ENCODE peak calls at places on chromosomes 2 and 18, in nine cellular contexts. R, Z, D, G, L, N, C, J and A are unnamed samples.

GRCh38 chr2:189217546-189217945 is 38.0 kb upstream of the COL5A2 start:
- DNase-seq in C (no peak), D (peak), G (no peak), L (no peak), N (no peak), R (no peak), J (no peak), Z (peak), A (no peak)

GRCh38 chr2:189798312-189799029 is 14.2 kb downstream of the PMS1 start:
- DNase-seq in D (no peak), L (peak), G (no peak), Z (no peak), N (peak), R (no peak), C (no peak), J (no peak), A (peak)

GRCh38 chr2:7725132-7725849 is 808.1 kb downstream of the RNF144A start:
- DNase-seq in D (peak), Z (no peak), N (no peak), L (no peak), J (no peak), C (no peak), R (no peak), G (no peak), A (peak)

GRCh38 chr2:200603972-200604371 is 18.2 kb downstream of the AOX1 start:
- DNase-seq in J (no peak), L (peak), C (no peak), G (no peak), N (no peak), R (no peak), D (no peak), Z (no peak), A (peak)

GRCh38 chr18:57542126-57542525 is 44.4 kb downstream of the FECH start:
- DNase-seq in G (no peak), C (no peak), N (no peak), Z (no peak), L (peak), R (no peak), J (no peak), D (no peak), A (no peak)

GRCh38 chr2:38572167-38572566 is 30.6 kb downstream of the HNRNPLL start:
- DNase-seq in Z (no peak), L (no peak), N (peak), G (no peak), J (no peak), R (no peak), D (no peak), C (no peak), A (peak)

GRCh38 chr18:35456181-35456850 is 41.4 kb downstream of the INO80C start:
- DNase-seq in J (no peak), Z (no peak), L (peak), N (no peak), G (peak), C (no peak), D (no peak), R (no peak), A (peak)

GRCh38 chr2:134667541-134667940 is 51.3 kb downstream of the TMEM163 start:
- DNase-seq in J (no peak), G (no peak), C (no peak), R (no peak), N (no peak), L (no peak), Z (no peak), D (no peak), A (no peak)

GRCh38 chr2:178229927-178230326 is 35.6 kb downstream of the OSBPL6 start:
- DNase-seq in N (no peak), L (peak), D (no peak), J (no peak), G (no peak), C (no peak), Z (no peak), R (no peak), A (peak)

GRCh38 chr2:227504700-227505099 is 32.7 kb downstream of the AGFG1 start:
- DNase-seq in R (no peak), Z (no peak), G (no peak), N (no peak), J (no peak), C (no peak), D (no peak), L (no peak), A (no peak)

GRCh38 chr2:105062158-105062557 is 24.3 kb downstream of the MRPS9 start:
- DNase-seq in Z (no peak), C (no peak), J (no peak), N (no peak), L (no peak), R (no peak), D (no peak), G (no peak), A (no peak)

GRCh38 chr2:184727813-184728212 is 129.5 kb downstream of the ZNF804A start:
- DNase-seq in G (no peak), C (no peak), L (no peak), Z (no peak), D (no peak), R (no peak), N (no peak), J (no peak), A (no peak)

GRCh38 chr2:11517906-11518305 is 15.9 kb upstream of the GREB1 start:
- DNase-seq in N (no peak), D (no peak), R (no peak), Z (no peak), L (no peak), J (no peak), C (no peak), G (no peak), A (no peak)

GRCh38 chr2:112065486-112065885 is 10.4 kb downstream of the TMEM87B start:
- DNase-seq in D (no peak), L (no peak), J (no peak), N (no peak), Z (no peak), C (no peak), G (no peak), R (no peak), A (no peak)

GRCh38 chr2:187297806-187298205 is 150.2 kb downstream of the CALCRL start:
- DNase-seq in R (no peak), L (no peak), D (no peak), Z (no peak), G (no peak), N (no peak), C (no peak), J (no peak), A (no peak)

GRCh38 chr2:241081643-241082337 is 20.3 kb downstream of the MTERF4 start:
- DNase-seq in Z (no peak), D (no peak), G (no peak), C (no peak), R (no peak), J (no peak), N (no peak), L (no peak), A (no peak)

GRCh38 chr18:62702259-62702658 is 13.1 kb upstream of the PHLPP1 start:
- DNase-seq in N (no peak), L (no peak), G (no peak), R (no peak), Z (no peak), C (no peak), D (no peak), J (no peak), A (no peak)

GRCh38 chr18:50805732-50806131 is 14.1 kb downstream of the MRO start:
- DNase-seq in N (no peak), J (no peak), D (no peak), R (no peak), G (no peak), C (no peak), L (peak), Z (no peak), A (peak)

GRCh38 chr18:10420561-10421352 is 33.7 kb upstream of the APCDD1 start:
- DNase-seq in L (peak), J (no peak), C (no peak), R (no peak), Z (no peak), G (no peak), D (no peak), N (no peak), A (peak)

GRCh38 chr2:1489486-1489885 is 76.2 kb downstream of the TPO start:
- DNase-seq in C (peak), G (no peak), N (no peak), R (no peak), L (no peak), D (no peak), J (no peak), Z (no peak), A (no peak)

GRCh38 chr2:215973954-215974699 is 39.2 kb downstream of the MREG start:
- DNase-seq in G (peak), C (no peak), D (no peak), L (peak), N (peak), J (no peak), R (no peak), Z (no peak), A (peak)

GRCh38 chr2:240162531-240162930 is 22.1 kb upstream of the OTOS start:
- DNase-seq in N (no peak), R (no peak), J (no peak), G (no peak), L (no peak), D (no peak), Z (no peak), C (no peak), A (no peak)

GRCh38 chr2:6977095-6977777 is 60.0 kb downstream of the RNF144A start:
- DNase-seq in Z (no peak), R (no peak), C (peak), L (no peak), N (no peak), J (no peak), G (peak), D (no peak), A (peak)

GRCh38 chr2:84781942-84782716 is 98.8 kb downstream of the TRABD2A start:
- DNase-seq in C (peak), G (peak), R (no peak), J (no peak), Z (no peak), D (no peak), N (no peak), L (peak), A (peak)